ENCODE peak calls at places on chromosome 16, in six cellular contexts. A is left ventricle myocardium inferior, I is keratinocyte, J is PC-3, K is cardiac fibroblast, U is uterus. Y is an unnamed sample.

GRCh38 chr16:29877266-29877961 is 14.4 kb upstream of the CDIPT start:
- DNase-seq in A (no peak), I (no peak), J (no peak), K (peak), U (no peak), Y (peak)

GRCh38 chr16:23587726-23588125 is 8.4 kb downstream of the NDUFAB1 start:
- DNase-seq in A (peak), I (no peak), J (peak), K (peak), U (no peak), Y (peak)

GRCh38 chr16:51538707-51539604 is 387.9 kb upstream of the SALL1 start:
- DNase-seq in A (no peak), I (peak), J (peak), K (peak), U (no peak), Y (peak)

GRCh38 chr16:53732296-53732929 is 28.5 kb downstream of the FTO start:
- DNase-seq in A (no peak), I (no peak), J (peak), K (no peak), U (no peak), Y (no peak)

GRCh38 chr16:66842765-66843164 is 1.4 kb upstream of the CA7 start:
- DNase-seq in A (no peak), I (no peak), J (no peak), K (no peak), U (no peak), Y (no peak)

GRCh38 chr16:56451753-56452689 is 667 bp downstream of the OGFOD1 start:
- DNase-seq in A (no peak), I (no peak), J (peak), K (peak), U (no peak), Y (peak)

GRCh38 chr16:14502932-14503741 is 126.9 kb downstream of the PARN start:
- DNase-seq in A (no peak), I (peak), J (peak), K (peak), U (no peak), Y (no peak)

GRCh38 chr16:56734429-56734828 is 4.5 kb downstream of the NUP93 start:
- DNase-seq in A (no peak), I (no peak), J (no peak), K (peak), U (no peak), Y (peak)

GRCh38 chr16:46908540-46909372 is 24.6 kb downstream of the GPT2 start:
- DNase-seq in A (no peak), I (no peak), J (peak), K (peak), U (peak), Y (peak)

GRCh38 chr16:66954097-66954659 is 6.9 kb upstream of the CES3 start:
- DNase-seq in A (peak), I (no peak), J (peak), K (peak), U (peak), Y (peak)

GRCh38 chr16:11880047-11880446 is 28.7 kb upstream of the RSL1D1 start:
- DNase-seq in A (no peak), I (no peak), J (no peak), K (no peak), U (no peak), Y (no peak)

GRCh38 chr16:28181557-28181914 is 30.2 kb downstream of the XPO6 start:
- DNase-seq in A (no peak), I (peak), J (peak), K (peak), U (peak), Y (peak)

GRCh38 chr16:31436221-31437045 is 6.2 kb downstream of the ZNF843 start:
- DNase-seq in A (no peak), I (no peak), J (no peak), K (no peak), U (no peak), Y (no peak)

GRCh38 chr16:694863-695354 is 4.7 kb upstream of the WDR24 start:
- DNase-seq in A (no peak), I (no peak), J (no peak), K (no peak), U (no peak), Y (no peak)

GRCh38 chr16:695355-696089 is 5.3 kb upstream of the WDR24 start:
- DNase-seq in A (no peak), I (no peak), J (peak), K (no peak), U (no peak), Y (peak)

GRCh38 chr16:76985362-76985761 is 205.6 kb upstream of the MON1B start:
- DNase-seq in A (no peak), I (no peak), J (no peak), K (peak), U (no peak), Y (no peak)

GRCh38 chr16:23908790-23909189 is 73.0 kb downstream of the PRKCB start:
- DNase-seq in A (no peak), I (no peak), J (no peak), K (no peak), U (no peak), Y (no peak)

GRCh38 chr16:31085371-31085770 is 3.4 kb downstream of the PRSS53 start:
- DNase-seq in A (no peak), I (no peak), J (no peak), K (no peak), U (no peak), Y (no peak)

GRCh38 chr16:60729052-60729451 is 1307.2 kb downstream of the CDH8 start:
- DNase-seq in A (no peak), I (no peak), J (no peak), K (no peak), U (no peak), Y (no peak)

GRCh38 chr16:974606-975312 is 4.0 kb upstream of the LMF1 start:
- DNase-seq in A (no peak), I (no peak), J (no peak), K (no peak), U (no peak), Y (no peak)

GRCh38 chr16:77584205-77584859 is 138.0 kb upstream of the NUDT7 start:
- DNase-seq in A (no peak), I (no peak), J (peak), K (peak), U (peak), Y (peak)

GRCh38 chr16:88681709-88682451 is 4.4 kb downstream of the SNAI3 start:
- DNase-seq in A (peak), I (no peak), J (no peak), K (no peak), U (no peak), Y (no peak)

GRCh38 chr16:28168991-28169554 is 42.7 kb downstream of the XPO6 start:
- DNase-seq in A (no peak), I (no peak), J (no peak), K (no peak), U (no peak), Y (no peak)

GRCh38 chr16:87507351-87508069 is 14.7 kb upstream of the ZCCHC14 start:
- DNase-seq in A (no peak), I (no peak), J (no peak), K (no peak), U (no peak), Y (no peak)

DNA sequence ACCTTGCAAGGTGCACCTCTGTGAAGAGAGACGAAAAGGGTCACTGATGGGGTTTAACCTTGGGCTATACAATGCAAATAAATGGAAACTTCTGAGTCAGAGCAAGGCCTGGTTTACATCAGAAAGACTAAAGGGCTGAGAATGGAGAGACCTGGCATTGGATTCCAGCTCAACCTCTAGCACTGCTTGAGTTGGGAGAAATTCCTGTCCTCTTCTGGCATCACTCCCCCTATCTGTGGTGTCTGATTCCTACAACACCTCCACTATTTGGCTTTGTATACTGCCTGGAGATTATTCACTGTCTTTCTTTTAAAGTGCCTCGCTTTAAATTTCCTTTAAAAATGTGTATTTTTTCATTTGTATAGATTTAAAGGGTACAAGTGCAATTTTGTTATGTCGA is 68.8 kb downstream of the GPR139 start:
- DNase-seq in A (no peak), I (no peak), J (no peak), K (no peak), U (no peak), Y (no peak)
- TF ChIP-seq CTCF in A (no peak), I (no peak), J (peak), K (no peak), U (no peak), Y (no peak)

GRCh38 chr16:83365166-83365565 is 442.6 kb upstream of the HSBP1 start:
- DNase-seq in A (no peak), I (no peak), J (no peak), K (peak), U (no peak), Y (peak)
- H3K4me3 ChIP-seq in A (no peak), I (no peak), J (no peak), K (no peak), U (no peak), Y (no peak)

GRCh38 chr16:84141143-84141670 is 3.8 kb downstream of the HSDL1 start:
- DNase-seq in A (no peak), I (no peak), J (no peak), K (no peak), U (no peak), Y (no peak)
- TF ChIP-seq CTCF in A (peak), I (no peak), J (peak), K (no peak), U (no peak), Y (no peak)

GRCh38 chr16:58249780-58250478 is 44.9 kb downstream of the PRSS54 start:
- DNase-seq in A (peak), I (peak), J (peak), K (peak), U (peak), Y (peak)

GRCh38 chr16:58252716-58253115 is 42.1 kb downstream of the PRSS54 start:
- DNase-seq in A (no peak), I (no peak), J (no peak), K (no peak), U (no peak), Y (no peak)

GRCh38 chr16:58243528-58244004 is 45.7 kb upstream of the CSNK2A2 start:
- DNase-seq in A (no peak), I (peak), J (peak), K (no peak), U (no peak), Y (no peak)

GRCh38 chr16:58249388-58249779 is 45.4 kb downstream of the PRSS54 start:
- DNase-seq in A (no peak), I (no peak), J (no peak), K (no peak), U (no peak), Y (no peak)
- H3K4me3 ChIP-seq in A (peak), I (peak), J (peak), K (peak), U (peak), Y (peak)

DNA sequence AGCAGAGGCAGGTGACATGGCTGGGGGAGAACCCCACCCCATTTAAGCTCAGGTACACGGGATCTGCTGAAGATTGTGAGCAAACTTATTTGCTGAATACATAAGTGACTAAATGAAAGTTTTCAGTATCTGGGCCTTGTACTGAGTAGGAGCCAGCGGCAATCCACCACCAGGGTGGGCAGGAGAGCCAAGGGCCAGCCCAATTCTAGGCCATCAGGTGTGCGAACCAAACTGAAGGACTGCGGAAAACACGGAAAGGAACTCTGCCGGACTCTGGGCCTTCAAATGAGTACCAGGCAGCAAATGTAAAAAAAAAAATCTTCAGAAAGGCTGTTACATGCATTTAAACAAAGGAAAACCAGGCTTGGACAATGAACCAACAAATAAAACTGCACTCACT is 19.7 kb downstream of the ARHGAP17 start:
- DNase-seq in A (no peak), I (no peak), J (no peak), K (no peak), U (no peak), Y (no peak)
- TF ChIP-seq CTCF in A (no peak), I (no peak), J (peak), K (peak), U (no peak), Y (no peak)

DNA sequence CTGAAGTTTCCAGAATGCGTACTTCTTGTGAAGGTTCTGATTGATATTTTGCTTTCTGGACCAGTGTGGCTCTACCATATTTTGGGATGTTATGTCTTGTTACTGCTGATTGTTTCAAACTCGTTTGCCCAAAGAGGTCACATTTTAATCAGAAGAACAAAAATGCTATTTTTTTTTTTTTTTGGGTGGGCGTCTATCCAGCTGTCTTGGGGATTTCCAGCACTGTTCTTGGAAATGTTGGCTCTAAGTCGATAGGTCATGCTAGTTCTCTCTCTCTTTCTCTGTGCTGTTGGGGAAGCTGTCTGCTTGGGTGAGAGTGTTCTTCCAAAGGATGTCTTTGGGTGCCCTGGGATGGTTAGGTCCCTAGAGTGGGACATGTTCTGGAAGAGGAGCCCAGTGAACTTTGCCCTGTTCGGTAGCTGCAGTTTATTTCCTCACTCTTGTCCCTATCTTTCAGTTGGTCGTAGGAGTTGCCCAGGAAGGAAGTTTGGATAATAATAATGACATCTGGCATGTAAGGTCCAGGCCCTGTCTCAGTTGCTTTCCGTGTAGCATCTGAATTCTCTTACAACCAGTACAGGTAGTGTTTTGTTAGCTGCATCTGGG is 2.9 kb downstream of the IRF8 start:
- DNase-seq in A (no peak), I (no peak), J (no peak), K (no peak), U (no peak), Y (no peak)
- H3K4me3 ChIP-seq in A (no peak), I (no peak), J (no peak), K (no peak), U (no peak), Y (no peak)

GRCh38 chr16:68590201-68590994 is 51.3 kb downstream of the ZFP90 start:
- DNase-seq in A (peak), I (peak), J (peak), K (peak), U (peak), Y (peak)
- TF ChIP-seq CTCF in A (peak), I (peak), J (peak), K (peak), U (peak), Y (peak)

DNA sequence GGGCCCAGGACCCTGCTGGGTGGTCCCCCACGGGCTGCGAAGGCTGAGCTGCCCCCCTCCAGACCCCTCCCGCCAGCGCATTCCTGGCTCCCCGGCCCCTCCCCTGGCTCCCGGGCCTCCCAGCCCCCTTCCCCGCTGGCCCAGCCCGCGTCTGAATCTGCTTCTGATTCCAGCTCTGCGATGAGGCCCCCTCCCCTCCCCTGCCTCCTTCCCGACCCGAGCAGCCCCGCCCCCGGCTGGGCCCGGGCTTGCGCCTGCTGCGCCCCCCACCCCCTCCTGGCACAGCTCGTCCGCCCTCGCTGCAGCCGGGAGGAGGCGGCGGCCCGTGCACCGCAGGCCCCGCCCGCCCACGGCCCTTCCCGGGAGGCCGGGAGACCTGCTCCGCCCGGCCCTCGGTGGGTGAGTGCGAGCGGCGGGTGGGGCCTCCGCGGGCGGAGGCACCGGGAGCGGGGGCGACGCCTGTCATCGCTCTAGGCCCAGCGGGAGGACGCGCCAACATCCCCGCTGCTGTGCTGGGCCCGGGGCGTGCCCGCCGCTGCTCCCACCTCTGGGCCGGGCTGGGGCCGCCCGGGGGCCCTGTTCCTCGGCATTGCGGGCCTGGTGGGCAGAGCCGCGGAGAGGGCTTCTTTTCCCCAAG is at the start of gene NTN3:
- DNase-seq in A (no peak), I (no peak), J (peak), K (no peak), U (no peak), Y (no peak)
- H3K4me3 ChIP-seq in A (peak), I (no peak), J (no peak), K (no peak), U (no peak), Y (peak)

GRCh38 chr16:4346205-4346781 is 4.8 kb downstream of the PAM16 start:
- DNase-seq in A (no peak), I (no peak), J (no peak), K (no peak), U (no peak), Y (no peak)
- TF ChIP-seq CTCF in A (no peak), I (no peak), J (no peak), K (no peak), U (no peak), Y (no peak)